ENCODE peak calls at places on chromosomes 1 and 21, in six cellular contexts. One of them, this sample, is unnamed.

GRCh38 chr1:116553386-116554115 is 17.3 kb downstream of the CD58 start:
- DNase-seq in DMS79 treated with DMSO at 0.1 percent for 48 hours: no peak
- DNase-seq in iris pigment epithelial cell: no peak
- DNase-seq in ovary: no peak
- DNase-seq in AG09319: no peak
- DNase-seq in myocyte: no peak
- DNase-seq in this sample: no peak

GRCh38 chr1:201116091-201116490 is 3.9 kb upstream of the CACNA1S start:
- DNase-seq in iris pigment epithelial cell: no peak
- DNase-seq in myocyte: no peak
- DNase-seq in DMS79 treated with DMSO at 0.1 percent for 48 hours: no peak
- DNase-seq in AG09319: no peak
- DNase-seq in ovary: no peak
- DNase-seq in this sample: no peak

GRCh38 chr1:107389410-107390075 is 248.7 kb downstream of the NTNG1 start:
- DNase-seq in iris pigment epithelial cell: no peak
- DNase-seq in ovary: no peak
- DNase-seq in AG09319: no peak
- DNase-seq in DMS79 treated with DMSO at 0.1 percent for 48 hours: no peak
- DNase-seq in myocyte: no peak
- DNase-seq in this sample: no peak

GRCh38 chr1:35430762-35431161 is 126.4 kb downstream of the KIAA0319L start:
- DNase-seq in ovary: no peak
- DNase-seq in iris pigment epithelial cell: no peak
- DNase-seq in AG09319: no peak
- DNase-seq in myocyte: no peak
- DNase-seq in DMS79 treated with DMSO at 0.1 percent for 48 hours: no peak
- DNase-seq in this sample: no peak

GRCh38 chr21:31173881-31174555 is 135.7 kb upstream of the KRTAP19-8 start:
- DNase-seq in DMS79 treated with DMSO at 0.1 percent for 48 hours: no peak
- DNase-seq in iris pigment epithelial cell: no peak
- DNase-seq in AG09319: no peak
- DNase-seq in myocyte: no peak
- DNase-seq in ovary: no peak
- DNase-seq in this sample: peak

GRCh38 chr21:45356251-45356650 is 48.7 kb upstream of the COL18A1 start:
- DNase-seq in iris pigment epithelial cell: no peak
- DNase-seq in ovary: no peak
- DNase-seq in AG09319: no peak
- DNase-seq in DMS79 treated with DMSO at 0.1 percent for 48 hours: no peak
- DNase-seq in myocyte: no peak
- DNase-seq in this sample: no peak

GRCh38 chr21:45117314-45117713 is 42.9 kb downstream of the ADARB1 start:
- DNase-seq in myocyte: no peak
- DNase-seq in iris pigment epithelial cell: no peak
- DNase-seq in AG09319: no peak
- DNase-seq in ovary: no peak
- DNase-seq in DMS79 treated with DMSO at 0.1 percent for 48 hours: no peak
- DNase-seq in this sample: no peak

GRCh38 chr21:21666689-21667088 is 668.5 kb downstream of the NCAM2 start:
- DNase-seq in myocyte: no peak
- DNase-seq in iris pigment epithelial cell: no peak
- DNase-seq in ovary: no peak
- DNase-seq in AG09319: no peak
- DNase-seq in DMS79 treated with DMSO at 0.1 percent for 48 hours: no peak
- DNase-seq in this sample: no peak

GRCh38 chr1:1529936-1530335 is 10.5 kb downstream of the TMEM240 start:
- DNase-seq in DMS79 treated with DMSO at 0.1 percent for 48 hours: no peak
- DNase-seq in AG09319: no peak
- DNase-seq in myocyte: no peak
- DNase-seq in iris pigment epithelial cell: no peak
- DNase-seq in ovary: no peak
- DNase-seq in this sample: no peak

GRCh38 chr21:27648560-27648959 is 681.7 kb upstream of the ADAMTS5 start:
- DNase-seq in AG09319: peak
- DNase-seq in DMS79 treated with DMSO at 0.1 percent for 48 hours: no peak
- DNase-seq in iris pigment epithelial cell: peak
- DNase-seq in myocyte: peak
- DNase-seq in ovary: no peak
- DNase-seq in this sample: no peak

This sample was measured in CD8-positive, alpha-beta T cell.